ENCODE peak calls at places on chromosomes 13 and 19, in ten cellular contexts. X is CD8-positive, alpha-beta T cell; R is astrocyte of the spinal cord; E is adrenal gland; W is fibroblast of pulmonary artery; Y is colonic mucosa; Z is neural progenitor cell; M is tibial nerve; L is body of pancreas; O is transverse colon. F is an unnamed sample.

GRCh38 chr19:33098023-33098652 is 17.2 kb downstream of the GPATCH1 start:
- DNase-seq in X (no peak), R (no peak), E (no peak), W (no peak), Y (no peak), Z (no peak), M (no peak), L (peak; percentile 28), O (peak; percentile 39), F (peak; percentile 84)

GRCh38 chr13:30805132-30805537 is 69.8 kb downstream of the ALOX5AP start:
- DNase-seq in X (no peak), R (no peak), E (peak; percentile 30), W (no peak), Y (no peak), Z (no peak), M (no peak), L (peak; percentile 37), O (no peak), F (no peak)

GRCh38 chr13:29535663-29536655 is 59.5 kb downstream of the SLC7A1 start:
- DNase-seq in X (no peak), R (peak; percentile 58), E (no peak), W (no peak), Y (no peak), Z (no peak), M (no peak), L (no peak), O (no peak), F (no peak)

GRCh38 chr13:23365652-23366051 is 67.8 kb downstream of the SACS start:
- DNase-seq in X (no peak), R (no peak), E (no peak), W (no peak), Y (no peak), Z (no peak), M (no peak), L (no peak), O (no peak), F (no peak)

GRCh38 chr19:8148410-8149231 is 771 bp downstream of the FBN3 start:
- DNase-seq in X (no peak), R (no peak), E (no peak), W (no peak), Y (no peak), Z (peak; percentile 85), M (no peak), L (peak; percentile 44), O (no peak), F (no peak)

GRCh38 chr13:99227909-99228688 is 27.4 kb downstream of the UBAC2 start:
- DNase-seq in X (no peak), R (no peak), E (peak; percentile 38), W (no peak), Y (no peak), Z (no peak), M (no peak), L (no peak), O (no peak), F (peak; percentile 51)

GRCh38 chr19:45423033-45423588 is 606 bp downstream of the ERCC1 start:
- DNase-seq in X (peak; percentile 84), R (no peak), E (peak; percentile 98), W (no peak), Y (peak; percentile 99), Z (no peak), M (no peak), L (no peak), O (peak; percentile 99), F (no peak)

GRCh38 chr13:41345921-41346589 is 35.0 kb downstream of the NAA16 start:
- DNase-seq in X (no peak), R (no peak), E (no peak), W (peak; percentile 76), Y (no peak), Z (no peak), M (no peak), L (no peak), O (no peak), F (no peak)

GRCh38 chr19:1258707-1259205 is 10.4 kb downstream of the MIDN start:
- DNase-seq in X (no peak), R (no peak), E (no peak), W (no peak), Y (no peak), Z (no peak), M (no peak), L (no peak), O (no peak), F (no peak)

GRCh38 chr19:1259873-1260748 is 9.0 kb upstream of the CIRBP start:
- DNase-seq in X (peak; percentile 55), R (no peak), E (no peak), W (no peak), Y (peak; percentile 62), Z (peak; percentile 37), M (no peak), L (peak; percentile 23), O (peak; percentile 63), F (peak; percentile 65)

GRCh38 chr19:1260749-1261511 is 8.2 kb upstream of the CIRBP start:
- DNase-seq in X (peak; percentile 96), R (peak; percentile 97), E (peak; percentile 97), W (peak; percentile 97), Y (peak; percentile 97), Z (peak; percentile 99), M (peak; percentile 93), L (peak; percentile 97), O (peak; percentile 98), F (peak; percentile 96)

GRCh38 chr19:1258161-1258492 is 9.7 kb downstream of the MIDN start:
- DNase-seq in X (no peak), R (no peak), E (no peak), W (no peak), Y (no peak), Z (no peak), M (no peak), L (no peak), O (no peak), F (no peak)

DNA sequence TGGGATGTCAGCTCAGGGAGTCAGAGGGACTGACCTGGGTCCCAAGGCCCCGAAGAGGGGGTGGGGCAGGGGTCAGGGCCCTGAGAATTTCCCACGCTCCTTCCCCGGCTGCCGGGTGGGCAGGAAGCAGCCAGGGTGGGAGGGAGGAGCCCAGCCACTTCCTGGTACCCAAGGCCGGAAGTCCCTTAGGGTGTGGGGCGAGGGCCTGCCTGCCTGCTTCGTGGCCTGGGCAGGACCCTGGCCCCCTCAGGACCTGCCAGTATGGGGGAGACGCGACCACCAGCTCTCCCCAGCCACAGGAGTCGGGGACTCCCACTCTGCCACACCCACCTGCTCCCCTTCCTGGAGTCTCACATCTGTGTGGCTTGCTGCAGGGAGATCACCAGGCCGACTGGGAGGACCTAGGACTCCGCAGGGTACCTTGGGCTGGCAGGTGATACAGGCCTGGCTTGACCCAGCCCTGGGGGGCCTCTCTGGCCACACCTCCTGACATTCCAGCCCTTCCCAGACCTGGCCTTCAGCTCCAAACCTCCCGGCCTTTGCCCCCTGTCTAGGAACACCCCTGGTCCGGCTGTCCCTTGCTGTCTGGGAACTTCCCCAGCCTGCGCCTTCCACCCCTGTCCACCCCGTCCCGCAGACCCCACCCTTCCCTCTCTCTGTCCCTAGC is 9.8 kb upstream of the CIRBP start:
- DNase-seq in X (peak; percentile 77), R (peak; percentile 58), E (peak; percentile 78), W (peak; percentile 63), Y (peak; percentile 86), Z (peak; percentile 71), M (peak; percentile 43), L (peak; percentile 70), O (peak; percentile 88), F (peak; percentile 59)
- H3K4me3 ChIP-seq in X (peak overlapping the region; percentile 59), R (no peak overlapping the region), E (no peak overlapping the region), W (no peak overlapping the region), Y (peak overlapping the region; percentile 54), Z (no peak overlapping the region), M (no peak overlapping the region), L (no peak overlapping the region), O (peak overlapping the region; percentile 33), F (no peak overlapping the region)

GRCh38 chr19:18647371-18647767 is 10.5 kb downstream of the KLHL26 start:
- DNase-seq in X (no peak), R (no peak), E (no peak), W (no peak), Y (no peak), Z (no peak), M (no peak), L (no peak), O (no peak), F (no peak)

GRCh38 chr19:18647807-18648206 is 11.0 kb downstream of the KLHL26 start:
- DNase-seq in X (no peak), R (no peak), E (no peak), W (no peak), Y (no peak), Z (no peak), M (no peak), L (no peak), O (no peak), F (no peak)

GRCh38 chr19:18648971-18649310 is 12.1 kb downstream of the KLHL26 start:
- DNase-seq in X (no peak), R (no peak), E (no peak), W (no peak), Y (no peak), Z (no peak), M (no peak), L (no peak), O (no peak), F (no peak)

GRCh38 chr19:18645035-18645511 is 8.2 kb downstream of the KLHL26 start:
- DNase-seq in X (no peak), R (no peak), E (peak; percentile 75), W (no peak), Y (no peak), Z (no peak), M (no peak), L (no peak), O (no peak), F (no peak)

GRCh38 chr19:18646535-18647370 is 9.9 kb downstream of the KLHL26 start:
- DNase-seq in X (no peak), R (no peak), E (no peak), W (no peak), Y (no peak), Z (no peak), M (no peak), L (no peak), O (no peak), F (no peak)
- TF ChIP-seq CTCF in X (no peak), R (no peak), E (no peak), W (no peak), Y (no peak), Z (no peak), M (no peak), L (no peak), O (no peak), F (no peak)

GRCh38 chr13:49838989-49839388 is 46.5 kb upstream of the KPNA3 start:
- DNase-seq in X (no peak), R (no peak), E (no peak), W (no peak), Y (no peak), Z (peak; percentile 42), M (no peak), L (no peak), O (no peak), F (peak; percentile 27)

GRCh38 chr13:49840667-49841066 is 48.2 kb upstream of the KPNA3 start:
- DNase-seq in X (no peak), R (no peak), E (no peak), W (no peak), Y (no peak), Z (no peak), M (no peak), L (no peak), O (no peak), F (no peak)

GRCh38 chr13:49840266-49840665 is 47.8 kb upstream of the KPNA3 start:
- DNase-seq in X (no peak), R (no peak), E (peak; percentile 33), W (peak; percentile 26), Y (no peak), Z (no peak), M (no peak), L (no peak), O (no peak), F (no peak)

DNA sequence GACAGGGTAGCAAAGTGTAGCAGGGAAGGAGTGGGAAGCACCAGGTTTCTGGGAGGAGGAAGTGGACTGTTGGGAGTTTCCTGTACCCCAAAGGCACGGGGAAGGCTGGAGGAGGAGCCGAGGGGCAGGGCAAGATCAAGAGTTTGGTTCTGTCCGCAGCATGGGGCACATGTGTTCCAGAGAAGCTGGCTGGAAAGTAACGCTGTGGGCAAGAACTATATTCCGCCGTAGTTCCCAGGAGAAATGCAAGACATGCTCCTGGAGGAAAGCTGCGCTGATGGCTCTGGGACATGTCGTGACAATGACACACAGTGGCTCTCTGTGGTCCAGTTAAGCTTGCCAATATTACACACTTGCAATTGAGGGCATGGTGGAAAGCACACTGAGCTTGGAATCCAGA is 51.7 kb upstream of the KPNA3 start:
- DNase-seq in X (no peak), R (no peak), E (no peak), W (no peak), Y (no peak), Z (no peak), M (no peak), L (no peak), O (no peak), F (no peak)
- H3K4me3 ChIP-seq in X (no peak overlapping the region), R (no peak overlapping the region), E (no peak overlapping the region), W (no peak overlapping the region), Y (no peak overlapping the region), Z (no peak overlapping the region), M (no peak overlapping the region), L (no peak overlapping the region), O (no peak overlapping the region), F (no peak overlapping the region)

GRCh38 chr13:62556973-62557372 is 1141.3 kb upstream of the PCDH20 start:
- DNase-seq in X (no peak), R (no peak), E (no peak), W (no peak), Y (no peak), Z (no peak), M (no peak), L (no peak), O (no peak), F (peak; percentile 19)

DNA sequence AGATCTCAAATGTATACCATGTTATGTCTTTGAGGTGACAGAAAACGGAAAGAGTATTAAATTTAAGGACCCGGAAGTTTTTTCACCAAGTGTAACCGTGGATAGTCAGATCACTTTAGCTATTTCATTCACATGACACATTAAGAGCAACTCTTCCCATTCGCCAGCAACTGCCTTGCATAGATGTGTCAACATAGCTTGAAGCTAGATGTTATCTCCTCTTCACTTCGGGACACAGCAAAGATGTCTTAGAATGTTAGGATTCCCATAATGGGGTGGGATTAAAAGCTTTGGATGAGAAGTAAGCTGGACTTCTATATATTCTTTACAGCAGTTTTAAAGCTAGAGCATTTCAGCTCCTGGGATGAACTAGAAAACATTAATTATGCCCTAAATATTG is 1135.9 kb upstream of the PCDH20 start:
- DNase-seq in X (no peak), R (no peak), E (no peak), W (no peak), Y (no peak), Z (no peak), M (no peak), L (no peak), O (no peak), F (no peak)
- TF ChIP-seq CTCF in X (no peak), R (no peak), E (no peak), W (no peak), Y (no peak), Z (no peak), M (no peak), L (no peak), O (no peak), F (no peak)

F was measured in epithelial cell of esophagus.